ENCODE peak calls at places on chromosomes 12 and 14, in nine cellular contexts. E is stimulated activated CD8-positive, alpha-beta memory T cell treated with anti-CD3 and anti-CD28 coated beads, Interleukin-7, amount 100 ng/mL, for 4 hours; K is NCI-H2171; S is GM10248; Z is AG10803; U is stimulated activated naive CD8-positive, alpha-beta T cell treated with anti-CD3 and anti-CD28 coated beads, Interleukin-15, amount 100 ng/mL, for 72 hours; T is GM12892; M is left ventricle myocardium inferior; H is GM06990. X is an unnamed sample.

GRCh38 chr12:70759161-70759918 is 122.1 kb upstream of the PTPRB start:
- DNase-seq in U (no peak), H (no peak), Z (no peak), S (no peak), K (no peak), M (no peak), T (no peak), E (no peak), X (no peak)

GRCh38 chr14:76977793-76978730 is 50.4 kb downstream of the IRF2BPL start:
- DNase-seq in Z (peak), M (peak), T (peak), H (peak), K (peak), U (peak), E (peak), S (peak), X (no peak)

GRCh38 chr12:132490481-132491348 is 764 bp downstream of the FBRSL1 start:
- DNase-seq in Z (peak), T (no peak), K (no peak), S (no peak), M (no peak), E (no peak), U (no peak), H (no peak), X (no peak)

GRCh38 chr12:49130151-49131050 is 794 bp downstream of the TUBA1B start:
- DNase-seq in U (peak), M (peak), S (peak), T (peak), E (peak), Z (peak), H (peak), K (peak), X (peak)

GRCh38 chr12:46635818-46636217 is 190.0 kb downstream of the SLC38A4 start:
- DNase-seq in H (no peak), Z (no peak), T (no peak), K (no peak), S (no peak), M (no peak), U (no peak), E (no peak), X (no peak)

GRCh38 chr12:100498141-100498540 is 24.5 kb downstream of the NR1H4 start:
- DNase-seq in M (no peak), K (no peak), S (no peak), U (no peak), T (no peak), E (no peak), H (no peak), Z (no peak), X (no peak)

GRCh38 chr12:55732288-55732687 is 3.5 kb upstream of the CD63 start:
- DNase-seq in H (no peak), E (no peak), M (no peak), Z (no peak), U (no peak), T (no peak), S (no peak), K (no peak), X (no peak)

GRCh38 chr14:72476657-72477499 is 417.0 kb downstream of the DPF3 start:
- DNase-seq in Z (peak), S (peak), K (no peak), H (peak), E (peak), M (peak), U (peak), T (peak), X (peak)

GRCh38 chr12:13465641-13466040 is 269.1 kb downstream of the EMP1 start:
- DNase-seq in H (no peak), Z (peak), U (no peak), S (no peak), E (no peak), M (peak), K (no peak), T (no peak), X (no peak)

GRCh38 chr14:76473381-76474263 is 97.7 kb downstream of the ESRRB start:
- DNase-seq in M (peak), S (no peak), T (no peak), E (no peak), U (no peak), Z (no peak), K (no peak), H (no peak), X (no peak)

GRCh38 chr12:101925935-101926334 is 48.6 kb downstream of the DRAM1 start:
- DNase-seq in H (no peak), S (no peak), M (no peak), E (no peak), K (no peak), T (no peak), Z (no peak), U (no peak), X (no peak)

GRCh38 chr12:2052861-2053674 is at the start of gene CACNA1C:
- DNase-seq in K (peak), M (peak), H (no peak), Z (peak), T (no peak), E (no peak), U (peak), S (peak), X (peak)

GRCh38 chr12:32753605-32754004 is 2.1 kb downstream of the YARS2 start:
- DNase-seq in S (no peak), U (no peak), H (no peak), M (no peak), T (no peak), E (no peak), Z (no peak), K (no peak), X (no peak)

X was measured in NT2/D1.